ENCODE peak calls at places on chromosomes 16 and 17, in five cellular contexts. One of them, this sample, is unnamed.
A peak's percentile ranks its signal among the peaks of the same experiment; 100 is the strongest.

GRCh38 chr17:15444805-15445204 is 22.6 kb downstream of the CDRT4 start:
- DNase-seq in BJ: no peak
- DNase-seq in HFFc6: peak; percentile 62
- DNase-seq in left ventricle myocardium inferior: no peak
- DNase-seq in cardiac fibroblast: no peak
- DNase-seq in this sample: no peak

GRCh38 chr16:81473066-81473488 is 28.5 kb downstream of the CMIP start:
- DNase-seq in left ventricle myocardium inferior: peak; percentile 13
- DNase-seq in HFFc6: no peak
- DNase-seq in BJ: no peak
- DNase-seq in cardiac fibroblast: no peak
- DNase-seq in this sample: no peak

GRCh38 chr16:3190949-3191353 is 2.9 kb downstream of the OR1F1 start:
- DNase-seq in HFFc6: no peak
- DNase-seq in left ventricle myocardium inferior: no peak
- DNase-seq in BJ: no peak
- DNase-seq in cardiac fibroblast: no peak
- DNase-seq in this sample: no peak

GRCh38 chr17:35543856-35544255 is 6.4 kb upstream of the SLFN12L start:
- DNase-seq in cardiac fibroblast: peak; percentile 15
- DNase-seq in HFFc6: peak; percentile 35
- DNase-seq in BJ: no peak
- DNase-seq in left ventricle myocardium inferior: no peak
- DNase-seq in this sample: no peak

GRCh38 chr17:64200080-64201042 is 62.7 kb downstream of the TEX2 start:
- DNase-seq in HFFc6: no peak
- DNase-seq in left ventricle myocardium inferior: no peak
- DNase-seq in BJ: no peak
- DNase-seq in cardiac fibroblast: peak; percentile 67
- DNase-seq in this sample: no peak

GRCh38 chr17:15942207-15942833 is 2.6 kb upstream of the ADORA2B start:
- DNase-seq in left ventricle myocardium inferior: peak; percentile 36
- DNase-seq in cardiac fibroblast: no peak
- DNase-seq in BJ: no peak
- DNase-seq in HFFc6: no peak
- DNase-seq in this sample: no peak

GRCh38 chr16:89054261-89054661 is 39.4 kb upstream of the ACSF3 start:
- DNase-seq in left ventricle myocardium inferior: no peak
- DNase-seq in cardiac fibroblast: no peak
- DNase-seq in HFFc6: no peak
- DNase-seq in BJ: no peak
- DNase-seq in this sample: no peak

GRCh38 chr17:79813826-79814623 is 17.1 kb upstream of the CBX8 start:
- DNase-seq in HFFc6: no peak
- DNase-seq in cardiac fibroblast: no peak
- DNase-seq in BJ: no peak
- DNase-seq in left ventricle myocardium inferior: no peak
- DNase-seq in this sample: no peak

GRCh38 chr17:74567397-74567796 is at the start of gene CD300H:
- DNase-seq in cardiac fibroblast: peak; percentile 12
- DNase-seq in HFFc6: no peak
- DNase-seq in left ventricle myocardium inferior: no peak
- DNase-seq in BJ: no peak
- DNase-seq in this sample: no peak

GRCh38 chr17:66241839-66242238 is 12.6 kb upstream of the APOH start:
- DNase-seq in cardiac fibroblast: no peak
- DNase-seq in HFFc6: no peak
- DNase-seq in left ventricle myocardium inferior: no peak
- DNase-seq in BJ: no peak
- DNase-seq in this sample: no peak

GRCh38 chr16:57424599-57424998 is 20.0 kb downstream of the CCL17 start:
- DNase-seq in left ventricle myocardium inferior: no peak
- DNase-seq in cardiac fibroblast: no peak
- DNase-seq in HFFc6: no peak
- DNase-seq in BJ: no peak
- DNase-seq in this sample: no peak

GRCh38 chr16:88350922-88351321 is 31.8 kb upstream of the ZNF469 start:
- DNase-seq in cardiac fibroblast: no peak
- DNase-seq in HFFc6: no peak
- DNase-seq in BJ: no peak
- DNase-seq in left ventricle myocardium inferior: no peak
- DNase-seq in this sample: no peak

GRCh38 chr17:41739661-41740352 is 5.4 kb upstream of the HAP1 start:
- DNase-seq in HFFc6: peak; percentile 83
- DNase-seq in BJ: peak; percentile 56
- DNase-seq in cardiac fibroblast: no peak
- DNase-seq in left ventricle myocardium inferior: no peak
- DNase-seq in this sample: peak; percentile 48

GRCh38 chr17:65472602-65473001 is 88.8 kb downstream of the AXIN2 start:
- DNase-seq in cardiac fibroblast: peak; percentile 92
- DNase-seq in HFFc6: peak; percentile 26
- DNase-seq in BJ: peak; percentile 9
- DNase-seq in left ventricle myocardium inferior: no peak
- DNase-seq in this sample: peak; percentile 25

GRCh38 chr16:72664122-72664479 is 383.8 kb downstream of the ZFHX3 start:
- DNase-seq in cardiac fibroblast: no peak
- DNase-seq in HFFc6: no peak
- DNase-seq in left ventricle myocardium inferior: no peak
- DNase-seq in BJ: no peak
- DNase-seq in this sample: no peak

GRCh38 chr17:50209472-50210248 is 8.2 kb upstream of the COL1A1 start:
- DNase-seq in BJ: peak; percentile 100
- DNase-seq in HFFc6: peak; percentile 99
- DNase-seq in left ventricle myocardium inferior: peak; percentile 90
- DNase-seq in cardiac fibroblast: peak; percentile 100
- DNase-seq in this sample: no peak

GRCh38 chr17:8935194-8935593 is 30.3 kb downstream of the PIK3R5 start:
- DNase-seq in left ventricle myocardium inferior: no peak
- DNase-seq in cardiac fibroblast: no peak
- DNase-seq in HFFc6: no peak
- DNase-seq in BJ: no peak
- DNase-seq in this sample: no peak

GRCh38 chr17:32243712-32244111 is 21.9 kb upstream of the RHBDL3 start:
- DNase-seq in HFFc6: no peak
- DNase-seq in BJ: no peak
- DNase-seq in left ventricle myocardium inferior: no peak
- DNase-seq in cardiac fibroblast: no peak
- DNase-seq in this sample: no peak

GRCh38 chr17:4788807-4789700 is at the start of gene GLTPD2:
- DNase-seq in HFFc6: no peak
- DNase-seq in cardiac fibroblast: no peak
- DNase-seq in left ventricle myocardium inferior: no peak
- DNase-seq in BJ: no peak
- DNase-seq in this sample: no peak

GRCh38 chr17:32894245-32894644 is 17.3 kb upstream of the MYO1D start:
- DNase-seq in BJ: no peak
- DNase-seq in cardiac fibroblast: no peak
- DNase-seq in HFFc6: no peak
- DNase-seq in left ventricle myocardium inferior: no peak
- DNase-seq in this sample: no peak

GRCh38 chr16:77761204-77761603 is 27.2 kb upstream of the VAT1L start:
- DNase-seq in HFFc6: no peak
- DNase-seq in BJ: no peak
- DNase-seq in cardiac fibroblast: no peak
- DNase-seq in left ventricle myocardium inferior: no peak
- DNase-seq in this sample: no peak

GRCh38 chr17:40658396-40658795 is 6.6 kb downstream of the KRT222 start:
- DNase-seq in cardiac fibroblast: no peak
- DNase-seq in BJ: no peak
- DNase-seq in left ventricle myocardium inferior: no peak
- DNase-seq in HFFc6: no peak
- DNase-seq in this sample: no peak

GRCh38 chr17:17739388-17740066 is 58.3 kb downstream of the RAI1 start:
- DNase-seq in BJ: no peak
- DNase-seq in HFFc6: peak; percentile 40
- DNase-seq in left ventricle myocardium inferior: no peak
- DNase-seq in cardiac fibroblast: peak; percentile 57
- DNase-seq in this sample: no peak

GRCh38 chr17:9256944-9257629 is 235.8 kb downstream of the NTN1 start:
- DNase-seq in HFFc6: peak; percentile 12
- DNase-seq in BJ: peak; percentile 62
- DNase-seq in cardiac fibroblast: no peak
- DNase-seq in left ventricle myocardium inferior: no peak
- DNase-seq in this sample: no peak

GRCh38 chr16:71421911-71422310 is 19.9 kb downstream of the TLE7 start:
- DNase-seq in left ventricle myocardium inferior: no peak
- DNase-seq in HFFc6: no peak
- DNase-seq in cardiac fibroblast: no peak
- DNase-seq in BJ: no peak
- DNase-seq in this sample: no peak
- TF ChIP-seq CTCF in left ventricle myocardium inferior: no peak
- TF ChIP-seq CTCF in HFFc6: peak; percentile 70
- TF ChIP-seq CTCF in cardiac fibroblast: peak; percentile 49
- TF ChIP-seq CTCF in BJ: peak; percentile 38
- TF ChIP-seq CTCF in this sample: peak; percentile 42

DNA sequence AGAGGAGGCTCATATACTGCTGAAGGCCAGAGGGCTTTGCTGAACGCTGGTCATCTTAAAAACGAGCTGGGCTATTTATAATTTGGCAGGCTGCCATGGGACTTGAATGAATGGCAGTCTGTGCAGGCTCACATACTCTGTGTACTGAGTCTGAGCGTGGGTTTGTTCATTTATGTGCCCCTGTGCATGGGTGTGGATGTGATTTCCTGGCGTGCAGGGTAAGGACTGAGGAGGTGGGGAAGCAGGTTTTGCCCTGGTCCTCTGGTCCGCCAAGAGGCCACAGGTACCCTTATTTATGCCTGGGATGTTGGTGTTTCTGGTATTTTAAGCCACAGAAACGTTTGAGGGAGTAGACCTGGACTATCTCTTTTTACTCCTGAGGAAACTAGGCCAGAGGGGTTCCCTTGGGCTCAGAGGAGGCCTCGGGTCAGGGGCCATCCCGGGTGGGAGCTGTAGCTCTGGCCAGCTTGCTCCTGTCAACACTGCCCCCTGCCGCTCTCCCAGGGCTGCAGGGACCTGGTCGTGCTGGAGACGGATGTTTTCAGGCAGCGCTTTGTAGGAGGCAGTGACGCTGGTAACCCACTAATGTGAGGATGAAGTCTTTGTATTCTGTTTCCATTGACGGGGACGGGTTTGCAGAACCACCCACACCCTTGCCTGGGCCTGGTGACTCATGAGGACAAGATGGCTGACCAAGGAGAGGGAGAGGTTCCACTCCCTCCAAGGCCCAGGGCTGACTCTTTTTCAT is 184.4 kb downstream of the MSI2 start:
- DNase-seq in cardiac fibroblast: peak; percentile 89
- DNase-seq in left ventricle myocardium inferior: peak; percentile 73
- DNase-seq in HFFc6: peak; percentile 66
- DNase-seq in BJ: no peak
- DNase-seq in this sample: peak; percentile 36
- TF ChIP-seq CTCF in cardiac fibroblast: peak; percentile 78
- TF ChIP-seq CTCF in left ventricle myocardium inferior: peak; percentile 64
- TF ChIP-seq CTCF in HFFc6: no peak
- TF ChIP-seq CTCF in BJ: no peak
- TF ChIP-seq CTCF in this sample: peak; percentile 59

GRCh38 chr17:77364381-77364911 is 223.7 kb downstream of the SEC14L1 start:
- DNase-seq in left ventricle myocardium inferior: no peak
- DNase-seq in BJ: no peak
- DNase-seq in HFFc6: no peak
- DNase-seq in cardiac fibroblast: no peak
- DNase-seq in this sample: no peak

GRCh38 chr17:77366206-77366557 is 225.4 kb downstream of the SEC14L1 start:
- DNase-seq in BJ: no peak
- DNase-seq in left ventricle myocardium inferior: no peak
- DNase-seq in HFFc6: no peak
- DNase-seq in cardiac fibroblast: no peak
- DNase-seq in this sample: no peak

GRCh38 chr17:77364941-77365583 is 224.3 kb downstream of the SEC14L1 start:
- DNase-seq in HFFc6: no peak
- DNase-seq in left ventricle myocardium inferior: no peak
- DNase-seq in cardiac fibroblast: no peak
- DNase-seq in BJ: no peak
- DNase-seq in this sample: no peak

GRCh38 chr17:77365584-77366186 is 224.9 kb downstream of the SEC14L1 start:
- DNase-seq in left ventricle myocardium inferior: peak; percentile 64
- DNase-seq in BJ: no peak
- DNase-seq in cardiac fibroblast: peak; percentile 81
- DNase-seq in HFFc6: peak; percentile 83
- DNase-seq in this sample: no peak

DNA sequence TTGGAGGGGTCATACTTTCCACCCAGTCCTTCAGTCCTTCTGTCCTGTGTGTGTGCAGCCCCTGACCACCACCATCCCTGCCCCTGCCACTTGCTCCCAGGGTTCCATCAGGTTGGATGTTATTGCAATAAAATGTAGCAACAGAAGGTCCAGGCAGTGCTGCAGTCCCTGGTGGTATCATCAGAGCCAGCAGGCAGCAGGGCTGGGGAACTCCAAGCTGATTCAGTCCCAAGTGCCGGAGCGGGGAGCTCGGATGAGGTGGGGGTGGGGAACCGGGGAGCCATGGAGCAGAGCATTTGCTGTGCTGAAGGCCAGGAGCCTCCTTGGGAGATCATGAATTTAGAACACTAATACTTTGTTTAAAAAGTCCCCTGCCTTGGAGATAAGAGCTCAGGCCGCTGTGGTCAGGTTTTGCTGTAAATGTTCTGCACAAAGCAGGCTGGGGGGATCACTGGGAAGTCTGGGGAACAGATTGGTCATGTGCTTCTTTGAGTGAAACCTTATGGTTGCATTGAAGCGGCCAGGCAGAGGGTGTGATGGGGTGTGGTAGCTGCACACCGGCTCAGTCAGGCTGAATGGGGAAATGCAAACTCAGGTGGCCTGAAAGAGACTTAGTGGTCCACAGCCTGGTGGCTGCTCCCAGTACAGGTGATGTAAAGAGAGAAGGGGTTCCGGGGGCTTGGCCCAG is 225.9 kb downstream of the SEC14L1 start:
- DNase-seq in HFFc6: no peak
- DNase-seq in BJ: no peak
- DNase-seq in left ventricle myocardium inferior: no peak
- DNase-seq in cardiac fibroblast: peak; percentile 52
- DNase-seq in this sample: no peak
- TF ChIP-seq CTCF in HFFc6: no peak
- TF ChIP-seq CTCF in BJ: peak; percentile 38
- TF ChIP-seq CTCF in left ventricle myocardium inferior: no peak
- TF ChIP-seq CTCF in cardiac fibroblast: peak; percentile 33
- TF ChIP-seq CTCF in this sample: no peak

DNA sequence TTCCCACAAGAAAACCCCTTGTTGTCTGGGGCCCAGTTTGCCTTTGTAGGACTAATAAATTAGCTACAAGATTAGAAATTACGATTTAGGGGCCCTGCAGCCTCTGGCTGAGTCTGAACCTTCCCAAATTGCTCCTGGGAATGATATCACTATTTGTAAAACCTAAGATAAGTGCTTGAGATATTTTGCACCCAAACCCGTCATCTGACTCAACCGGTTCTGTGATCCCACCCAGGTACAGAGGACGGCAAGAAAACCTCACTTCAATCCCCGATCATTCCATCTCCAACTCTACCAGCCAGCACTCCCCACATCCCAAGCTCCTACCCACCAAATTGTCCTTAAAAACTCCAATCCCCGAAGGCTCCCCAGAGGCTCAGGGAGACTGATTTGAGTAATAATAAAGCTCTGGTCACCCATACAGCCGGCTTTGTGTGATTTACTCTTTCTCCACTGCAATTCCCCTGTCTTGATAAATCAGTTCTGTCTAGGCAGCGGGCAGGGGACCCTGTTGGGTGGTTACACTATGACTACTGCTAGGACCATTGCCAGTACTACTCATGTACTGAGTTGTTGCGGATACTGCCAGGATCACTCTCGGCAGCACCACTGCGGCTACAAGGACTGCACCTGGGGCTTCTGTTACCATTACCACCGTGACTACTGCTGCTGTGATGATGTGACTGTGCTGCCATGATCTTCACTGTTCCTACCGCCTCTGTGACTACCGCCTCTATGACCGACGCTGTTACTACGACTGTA is 73.1 kb downstream of the IRF8 start:
- DNase-seq in left ventricle myocardium inferior: no peak
- DNase-seq in cardiac fibroblast: no peak
- DNase-seq in BJ: no peak
- DNase-seq in HFFc6: no peak
- DNase-seq in this sample: no peak
- TF ChIP-seq CTCF in left ventricle myocardium inferior: no peak
- TF ChIP-seq CTCF in cardiac fibroblast: no peak
- TF ChIP-seq CTCF in BJ: no peak
- TF ChIP-seq CTCF in HFFc6: no peak
- TF ChIP-seq CTCF in this sample: no peak

This sample was measured in epithelial cell of proximal tubule.